ENCODE peak calls at places on chromosomes 11 and 22, in six cellular contexts. J, P, B, Q, W and L are unnamed samples.

GRCh38 chr11:123509737-123510578 is 79.9 kb downstream of the GRAMD1B start:
- DNase-seq in J (no peak), P (peak), B (no peak), Q (no peak), W (peak), L (no peak)

GRCh38 chr11:76317296-76317695 is 63.6 kb downstream of the THAP12 start:
- DNase-seq in J (no peak), P (no peak), B (no peak), Q (no peak), W (no peak), L (no peak)

GRCh38 chr11:125583496-125583895 is 9.2 kb upstream of the STT3A start:
- DNase-seq in J (no peak), P (no peak), B (no peak), Q (no peak), W (no peak), L (no peak)

GRCh38 chr11:24422371-24422770 is 74.5 kb upstream of the LUZP2 start:
- DNase-seq in J (no peak), P (peak), B (no peak), Q (no peak), W (no peak), L (no peak)

GRCh38 chr22:36224245-36224644 is 15.1 kb downstream of the APOL2 start:
- DNase-seq in J (no peak), P (no peak), B (no peak), Q (no peak), W (no peak), L (no peak)

GRCh38 chr11:21105196-21105917 is 436.0 kb downstream of the NELL1 start:
- DNase-seq in J (no peak), P (no peak), B (no peak), Q (no peak), W (no peak), L (no peak)

GRCh38 chr11:65352783-65353182 is 1.8 kb upstream of the TIGD3 start:
- DNase-seq in J (no peak), P (no peak), B (no peak), Q (peak), W (no peak), L (no peak)

GRCh38 chr11:129620705-129621104 is 194.9 kb upstream of the TMEM45B start:
- DNase-seq in J (no peak), P (peak), B (no peak), Q (no peak), W (no peak), L (no peak)

GRCh38 chr11:97364047-97364446 is 974.2 kb downstream of the JRKL start:
- DNase-seq in J (no peak), P (peak), B (no peak), Q (no peak), W (no peak), L (peak)